ENCODE peak calls at places on chromosomes 5 and 9, in five cellular contexts. Y is neuronal stem cell; J is mesenchymal stem cell; S is CD4-positive, alpha-beta memory T cell; A is left lung. T is an unnamed sample.

GRCh38 chr9:126615791-126616447 is 2.2 kb downstream of the LMX1B start:
- DNase-seq in S (no peak), Y (no peak), A (no peak), J (no peak), T (no peak)

GRCh38 chr9:3746296-3747275 is 220.8 kb upstream of the RFX3 start:
- DNase-seq in A (no peak), S (no peak), J (peak; percentile 79), Y (no peak), T (no peak)

GRCh38 chr9:86794356-86795046 is 152.8 kb downstream of the GAS1 start:
- DNase-seq in J (peak; percentile 37), Y (no peak), S (no peak), A (no peak), T (no peak)

GRCh38 chr5:347712-348284 is 26.3 kb downstream of the AHRR start:
- DNase-seq in Y (no peak), A (no peak), J (no peak), S (no peak), T (no peak)

GRCh38 chr9:6667633-6668280 is 22.2 kb upstream of the GLDC start:
- DNase-seq in S (no peak), J (peak; percentile 50), Y (no peak), A (no peak), T (no peak)

GRCh38 chr5:11963227-11963626 is 59.0 kb upstream of the CTNND2 start:
- DNase-seq in A (no peak), S (no peak), Y (no peak), J (no peak), T (no peak)

GRCh38 chr5:141477815-141478214 is 2.0 kb downstream of the PCDHGC3 start:
- DNase-seq in J (no peak), A (no peak), Y (no peak), S (no peak), T (no peak)

GRCh38 chr9:36141761-36142160 is 5.2 kb downstream of the GLIPR2 start:
- DNase-seq in A (no peak), J (no peak), S (no peak), Y (no peak), T (no peak)

GRCh38 chr5:6633469-6634326 is 458 bp downstream of the SRD5A1 start:
- DNase-seq in A (no peak), S (peak; percentile 48), Y (no peak), J (peak; percentile 56), T (peak; percentile 84)

GRCh38 chr9:107437716-107438115 is 51.9 kb downstream of the KLF4 start:
- DNase-seq in S (no peak), A (no peak), Y (no peak), J (no peak), T (no peak)

GRCh38 chr5:165201364-165202143 is 1696.1 kb downstream of the MAT2B start:
- DNase-seq in J (peak; percentile 65), A (no peak), Y (no peak), S (no peak), T (no peak)

GRCh38 chr5:73540192-73540591 is 25.2 kb downstream of the ANKRA2 start:
- DNase-seq in Y (no peak), J (peak; percentile 74), A (no peak), S (no peak), T (no peak)

GRCh38 chr5:115381911-115382662 is 85.6 kb upstream of the CCDC112 start:
- DNase-seq in A (no peak), J (no peak), Y (no peak), S (no peak), T (no peak)

GRCh38 chr5:149030392-149030791 is 32.5 kb downstream of the SH3TC2 start:
- DNase-seq in S (no peak), A (no peak), J (peak; percentile 84), Y (no peak), T (no peak)

GRCh38 chr9:135156525-135157510 is 69.3 kb downstream of the OLFM1 start:
- DNase-seq in J (peak; percentile 0), S (no peak), Y (peak; percentile 90), A (peak; percentile 70), T (no peak)

GRCh38 chr5:1793966-1794895 is 5.4 kb downstream of the MRPL36 start:
- DNase-seq in Y (no peak), S (no peak), J (peak; percentile 59), A (peak; percentile 74), T (peak; percentile 47)

GRCh38 chr5:86108825-86109224 is 508.9 kb upstream of the COX7C start:
- DNase-seq in A (peak; percentile 37), J (no peak), Y (no peak), S (no peak), T (no peak)

GRCh38 chr5:42656661-42657035 is 100.0 kb upstream of the CCDC152 start:
- DNase-seq in J (peak; percentile 37), Y (no peak), S (no peak), A (no peak), T (no peak)

GRCh38 chr5:175683921-175684320 is 26.1 kb downstream of the HRH2 start:
- DNase-seq in J (no peak), Y (no peak), A (no peak), S (no peak), T (peak; percentile 56)

GRCh38 chr9:127139071-127139731 is 16.8 kb upstream of the ANGPTL2 start:
- DNase-seq in Y (no peak), A (no peak), J (no peak), S (no peak), T (peak; percentile 37)

GRCh38 chr9:130198501-130199179 is 26.4 kb downstream of the NCS1 start:
- DNase-seq in Y (no peak), S (no peak), A (no peak), J (no peak), T (no peak)

GRCh38 chr5:118451697-118452247 is 536.6 kb downstream of the DTWD2 start:
- DNase-seq in J (no peak), S (no peak), A (no peak), Y (no peak), T (no peak)

GRCh38 chr5:118447350-118447749 is 541.0 kb downstream of the DTWD2 start:
- DNase-seq in S (no peak), A (no peak), J (no peak), Y (no peak), T (no peak)

DNA sequence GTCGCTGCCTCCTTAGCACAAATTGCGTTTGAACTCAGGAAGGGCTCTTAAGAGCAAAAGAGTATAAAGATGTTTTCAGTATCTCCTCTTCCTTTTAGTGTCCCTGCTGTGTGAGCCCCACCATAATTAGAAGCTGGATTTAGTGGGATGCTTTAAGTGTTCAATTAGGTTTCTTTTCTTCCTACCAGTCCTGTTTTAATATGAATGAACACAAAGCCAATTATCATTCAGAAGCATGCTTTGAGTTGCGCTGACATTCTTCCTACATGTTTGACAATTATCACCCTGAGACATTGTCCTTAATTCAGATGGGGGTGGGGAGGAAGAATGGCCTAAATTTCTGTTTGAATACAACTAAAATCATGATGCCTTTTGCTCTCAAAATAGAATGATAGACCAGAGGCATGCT is 537.4 kb downstream of the DTWD2 start:
- DNase-seq in Y (peak; percentile 30), J (no peak), A (no peak), S (no peak), T (no peak)
- H3K4me1 ChIP-seq in Y (peaks cover 7% of the 10 kb centered on the region), J (no peaks in the 10 kb centered on the region), A (no peaks in the 10 kb centered on the region), S (no peaks in the 10 kb centered on the region), T (no peaks in the 10 kb centered on the region)

GRCh38 chr5:178232124-178232919 is at the start of gene PHYKPL:
- DNase-seq in J (peak; percentile 72), A (peak; percentile 95), S (peak; percentile 69), Y (peak; percentile 67), T (peak; percentile 92)
- H3K4me3 ChIP-seq in J (peak within 1 kb of the TSS; percentile 89), A (peak within 1 kb of the TSS; percentile 91), S (peak within 1 kb of the TSS; percentile 62), Y (peak within 1 kb of the TSS; percentile 75), T (peak within 1 kb of the TSS; percentile 45)

DNA sequence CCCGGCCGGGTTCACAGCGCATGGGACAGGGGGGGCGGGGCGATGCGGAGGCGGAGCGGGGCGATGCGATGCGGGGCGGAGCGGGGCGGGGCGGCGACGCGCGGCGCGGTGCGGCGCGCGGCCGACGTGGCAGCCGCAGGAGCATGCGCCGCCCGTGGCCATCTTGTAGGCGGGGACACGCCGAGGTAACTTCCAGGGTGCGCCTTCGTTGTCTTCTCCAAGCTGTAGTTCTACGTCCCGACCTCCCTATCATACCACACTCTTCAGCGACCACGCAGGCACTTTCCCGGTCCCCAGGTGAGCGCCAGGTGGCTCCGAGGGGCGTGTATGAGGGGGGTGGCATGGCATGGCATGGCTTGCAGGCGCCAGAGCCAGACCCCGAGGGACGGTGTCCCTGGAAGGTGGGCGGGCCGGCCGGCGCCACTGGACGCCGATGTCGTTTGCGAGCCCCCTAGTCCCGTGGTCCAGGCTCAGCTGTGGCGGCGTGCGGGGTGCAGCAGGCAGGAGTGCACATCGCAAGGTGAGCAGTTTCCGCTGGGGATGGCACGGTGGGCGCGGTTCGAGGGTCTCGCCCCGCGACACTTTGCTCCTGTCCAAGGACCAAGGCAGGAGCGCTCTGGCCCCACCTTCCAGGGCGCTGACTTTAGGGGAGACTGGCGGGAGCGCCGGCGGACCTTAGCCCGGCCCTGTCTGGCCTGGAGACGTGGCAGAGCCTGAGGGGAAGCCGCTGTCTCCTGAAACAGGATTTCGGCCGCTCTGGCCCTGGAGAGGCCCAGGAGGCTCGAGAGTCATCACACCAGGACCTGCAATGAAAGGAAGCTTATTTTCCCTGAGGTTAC is at the start of gene PRRC1:
- DNase-seq in Y (peak; percentile 64), S (peak; percentile 83), A (peak; percentile 94), J (peak; percentile 87), T (peak; percentile 95)
- H3K27ac ChIP-seq in Y (peak within 1 kb of the TSS; percentile 70), S (peak within 1 kb of the TSS; percentile 87), A (peak within 1 kb of the TSS; percentile 84), J (peak within 1 kb of the TSS; percentile 93), T (no peak within 1 kb of the TSS)

GRCh38 chr5:139183502-139183901 is 14.7 kb downstream of the SIL1 start:
- DNase-seq in A (no peak), S (no peak), Y (no peak), J (no peak), T (no peak)
- H3K4me1 ChIP-seq in A (peaks cover 32% of the 10 kb centered on the region), S (no peaks in the 10 kb centered on the region), Y (peaks cover 25% of the 10 kb centered on the region), J (peaks cover 7% of the 10 kb centered on the region), T (no peaks in the 10 kb centered on the region)

T was measured in aorta.